ENCODE peak calls at places on chromosomes 7 and 10, in eight cellular contexts. One of them, this sample, is unnamed.

GRCh38 chr7:2034291-2035201 is 198.2 kb downstream of the MAD1L1 start:
- DNase-seq in heart left ventricle: no peak
- DNase-seq in fibroblast of pulmonary artery: no peak
- DNase-seq in AG09319: no peak
- DNase-seq in frontal cortex: no peak
- DNase-seq in stimulated activated CD8-positive, alpha-beta memory T cell treated with anti-CD3 and anti-CD28 coated beads, Interleukin-4, amount 100 ng/mL, for 24 hours: no peak
- DNase-seq in posterior vena cava: peak
- DNase-seq in psoas muscle: peak
- DNase-seq in this sample: no peak

GRCh38 chr10:97333601-97334369 is 744 bp downstream of the FRAT2 start:
- DNase-seq in heart left ventricle: peak
- DNase-seq in fibroblast of pulmonary artery: peak
- DNase-seq in AG09319: no peak
- DNase-seq in frontal cortex: no peak
- DNase-seq in stimulated activated CD8-positive, alpha-beta memory T cell treated with anti-CD3 and anti-CD28 coated beads, Interleukin-4, amount 100 ng/mL, for 24 hours: no peak
- DNase-seq in posterior vena cava: peak
- DNase-seq in psoas muscle: peak
- DNase-seq in this sample: no peak

GRCh38 chr10:7397049-7397448 is 13.8 kb downstream of the SFMBT2 start:
- DNase-seq in heart left ventricle: no peak
- DNase-seq in fibroblast of pulmonary artery: no peak
- DNase-seq in AG09319: no peak
- DNase-seq in frontal cortex: no peak
- DNase-seq in stimulated activated CD8-positive, alpha-beta memory T cell treated with anti-CD3 and anti-CD28 coated beads, Interleukin-4, amount 100 ng/mL, for 24 hours: no peak
- DNase-seq in posterior vena cava: no peak
- DNase-seq in psoas muscle: no peak
- DNase-seq in this sample: no peak

GRCh38 chr7:150373049-150373801 is 4.6 kb downstream of the REPIN1 start:
- DNase-seq in heart left ventricle: no peak
- DNase-seq in fibroblast of pulmonary artery: no peak
- DNase-seq in AG09319: no peak
- DNase-seq in frontal cortex: no peak
- DNase-seq in stimulated activated CD8-positive, alpha-beta memory T cell treated with anti-CD3 and anti-CD28 coated beads, Interleukin-4, amount 100 ng/mL, for 24 hours: no peak
- DNase-seq in posterior vena cava: no peak
- DNase-seq in psoas muscle: peak
- DNase-seq in this sample: no peak

GRCh38 chr10:92298487-92298886 is 7.5 kb downstream of the MARCHF5 start:
- DNase-seq in heart left ventricle: no peak
- DNase-seq in fibroblast of pulmonary artery: no peak
- DNase-seq in AG09319: no peak
- DNase-seq in frontal cortex: no peak
- DNase-seq in stimulated activated CD8-positive, alpha-beta memory T cell treated with anti-CD3 and anti-CD28 coated beads, Interleukin-4, amount 100 ng/mL, for 24 hours: no peak
- DNase-seq in posterior vena cava: no peak
- DNase-seq in psoas muscle: peak
- DNase-seq in this sample: no peak

GRCh38 chr7:38070718-38071117 is 107.3 kb upstream of the STARD3NL start:
- DNase-seq in heart left ventricle: no peak
- DNase-seq in fibroblast of pulmonary artery: peak
- DNase-seq in AG09319: no peak
- DNase-seq in frontal cortex: no peak
- DNase-seq in stimulated activated CD8-positive, alpha-beta memory T cell treated with anti-CD3 and anti-CD28 coated beads, Interleukin-4, amount 100 ng/mL, for 24 hours: no peak
- DNase-seq in posterior vena cava: no peak
- DNase-seq in psoas muscle: no peak
- DNase-seq in this sample: peak

GRCh38 chr10:124019886-124020797 is 73.3 kb downstream of the CHST15 start:
- DNase-seq in heart left ventricle: no peak
- DNase-seq in fibroblast of pulmonary artery: no peak
- DNase-seq in AG09319: no peak
- DNase-seq in frontal cortex: no peak
- DNase-seq in stimulated activated CD8-positive, alpha-beta memory T cell treated with anti-CD3 and anti-CD28 coated beads, Interleukin-4, amount 100 ng/mL, for 24 hours: no peak
- DNase-seq in posterior vena cava: no peak
- DNase-seq in psoas muscle: peak
- DNase-seq in this sample: no peak

GRCh38 chr7:154674191-154674590 is 328.7 kb downstream of the PAXIP1 start:
- DNase-seq in heart left ventricle: no peak
- DNase-seq in fibroblast of pulmonary artery: no peak
- DNase-seq in AG09319: no peak
- DNase-seq in frontal cortex: no peak
- DNase-seq in stimulated activated CD8-positive, alpha-beta memory T cell treated with anti-CD3 and anti-CD28 coated beads, Interleukin-4, amount 100 ng/mL, for 24 hours: no peak
- DNase-seq in posterior vena cava: no peak
- DNase-seq in psoas muscle: no peak
- DNase-seq in this sample: no peak

GRCh38 chr10:86312701-86313270 is 53.8 kb downstream of the GRID1 start:
- DNase-seq in heart left ventricle: no peak
- DNase-seq in fibroblast of pulmonary artery: no peak
- DNase-seq in AG09319: no peak
- DNase-seq in frontal cortex: no peak
- DNase-seq in stimulated activated CD8-positive, alpha-beta memory T cell treated with anti-CD3 and anti-CD28 coated beads, Interleukin-4, amount 100 ng/mL, for 24 hours: no peak
- DNase-seq in posterior vena cava: peak
- DNase-seq in psoas muscle: no peak
- DNase-seq in this sample: no peak

GRCh38 chr7:25720427-25720826 is 431.6 kb upstream of the NFE2L3 start:
- DNase-seq in heart left ventricle: no peak
- DNase-seq in fibroblast of pulmonary artery: no peak
- DNase-seq in AG09319: no peak
- DNase-seq in frontal cortex: no peak
- DNase-seq in stimulated activated CD8-positive, alpha-beta memory T cell treated with anti-CD3 and anti-CD28 coated beads, Interleukin-4, amount 100 ng/mL, for 24 hours: no peak
- DNase-seq in posterior vena cava: no peak
- DNase-seq in psoas muscle: no peak
- DNase-seq in this sample: no peak

GRCh38 chr7:5324961-5325360 is 42.2 kb downstream of the SLC29A4 start:
- DNase-seq in heart left ventricle: no peak
- DNase-seq in fibroblast of pulmonary artery: no peak
- DNase-seq in AG09319: no peak
- DNase-seq in frontal cortex: no peak
- DNase-seq in stimulated activated CD8-positive, alpha-beta memory T cell treated with anti-CD3 and anti-CD28 coated beads, Interleukin-4, amount 100 ng/mL, for 24 hours: no peak
- DNase-seq in posterior vena cava: no peak
- DNase-seq in psoas muscle: no peak
- DNase-seq in this sample: no peak

GRCh38 chr10:72329290-72330058 is 25.2 kb downstream of the DNAJB12 start:
- DNase-seq in heart left ventricle: no peak
- DNase-seq in fibroblast of pulmonary artery: no peak
- DNase-seq in AG09319: no peak
- DNase-seq in frontal cortex: no peak
- DNase-seq in stimulated activated CD8-positive, alpha-beta memory T cell treated with anti-CD3 and anti-CD28 coated beads, Interleukin-4, amount 100 ng/mL, for 24 hours: no peak
- DNase-seq in posterior vena cava: no peak
- DNase-seq in psoas muscle: no peak
- DNase-seq in this sample: no peak

GRCh38 chr7:105787071-105787470 is 89.3 kb downstream of the ATXN7L1 start:
- DNase-seq in heart left ventricle: no peak
- DNase-seq in fibroblast of pulmonary artery: no peak
- DNase-seq in AG09319: no peak
- DNase-seq in frontal cortex: no peak
- DNase-seq in stimulated activated CD8-positive, alpha-beta memory T cell treated with anti-CD3 and anti-CD28 coated beads, Interleukin-4, amount 100 ng/mL, for 24 hours: no peak
- DNase-seq in posterior vena cava: no peak
- DNase-seq in psoas muscle: no peak
- DNase-seq in this sample: no peak

GRCh38 chr10:43209651-43210141 is 57.2 kb downstream of the RASGEF1A start:
- DNase-seq in heart left ventricle: no peak
- DNase-seq in fibroblast of pulmonary artery: no peak
- DNase-seq in AG09319: no peak
- DNase-seq in frontal cortex: no peak
- DNase-seq in stimulated activated CD8-positive, alpha-beta memory T cell treated with anti-CD3 and anti-CD28 coated beads, Interleukin-4, amount 100 ng/mL, for 24 hours: no peak
- DNase-seq in posterior vena cava: peak
- DNase-seq in psoas muscle: peak
- DNase-seq in this sample: no peak

GRCh38 chr7:138491612-138492386 is 31.7 kb downstream of the TRIM24 start:
- DNase-seq in heart left ventricle: no peak
- DNase-seq in fibroblast of pulmonary artery: peak
- DNase-seq in AG09319: no peak
- DNase-seq in frontal cortex: no peak
- DNase-seq in stimulated activated CD8-positive, alpha-beta memory T cell treated with anti-CD3 and anti-CD28 coated beads, Interleukin-4, amount 100 ng/mL, for 24 hours: no peak
- DNase-seq in posterior vena cava: no peak
- DNase-seq in psoas muscle: no peak
- DNase-seq in this sample: no peak

GRCh38 chr10:16809074-16809718 is 8.0 kb downstream of the RSU1 start:
- DNase-seq in heart left ventricle: peak
- DNase-seq in fibroblast of pulmonary artery: peak
- DNase-seq in AG09319: no peak
- DNase-seq in frontal cortex: peak
- DNase-seq in stimulated activated CD8-positive, alpha-beta memory T cell treated with anti-CD3 and anti-CD28 coated beads, Interleukin-4, amount 100 ng/mL, for 24 hours: peak
- DNase-seq in posterior vena cava: no peak
- DNase-seq in psoas muscle: no peak
- DNase-seq in this sample: no peak

GRCh38 chr7:66169616-66170015 is 35.5 kb upstream of the TPST1 start:
- DNase-seq in heart left ventricle: no peak
- DNase-seq in fibroblast of pulmonary artery: no peak
- DNase-seq in AG09319: no peak
- DNase-seq in frontal cortex: no peak
- DNase-seq in stimulated activated CD8-positive, alpha-beta memory T cell treated with anti-CD3 and anti-CD28 coated beads, Interleukin-4, amount 100 ng/mL, for 24 hours: no peak
- DNase-seq in posterior vena cava: no peak
- DNase-seq in psoas muscle: no peak
- DNase-seq in this sample: no peak

GRCh38 chr7:18450021-18450420 is 45.5 kb upstream of the HDAC9 start:
- DNase-seq in heart left ventricle: no peak
- DNase-seq in fibroblast of pulmonary artery: no peak
- DNase-seq in AG09319: no peak
- DNase-seq in frontal cortex: no peak
- DNase-seq in stimulated activated CD8-positive, alpha-beta memory T cell treated with anti-CD3 and anti-CD28 coated beads, Interleukin-4, amount 100 ng/mL, for 24 hours: no peak
- DNase-seq in posterior vena cava: no peak
- DNase-seq in psoas muscle: no peak
- DNase-seq in this sample: no peak

GRCh38 chr10:71253981-71254818 is 41.8 kb downstream of the UNC5B start:
- DNase-seq in heart left ventricle: peak
- DNase-seq in fibroblast of pulmonary artery: no peak
- DNase-seq in AG09319: no peak
- DNase-seq in frontal cortex: no peak
- DNase-seq in stimulated activated CD8-positive, alpha-beta memory T cell treated with anti-CD3 and anti-CD28 coated beads, Interleukin-4, amount 100 ng/mL, for 24 hours: no peak
- DNase-seq in posterior vena cava: no peak
- DNase-seq in psoas muscle: no peak
- DNase-seq in this sample: no peak

GRCh38 chr10:13100349-13101294 is 659 bp downstream of the OPTN start:
- DNase-seq in heart left ventricle: peak
- DNase-seq in fibroblast of pulmonary artery: peak
- DNase-seq in AG09319: no peak
- DNase-seq in frontal cortex: no peak
- DNase-seq in stimulated activated CD8-positive, alpha-beta memory T cell treated with anti-CD3 and anti-CD28 coated beads, Interleukin-4, amount 100 ng/mL, for 24 hours: peak
- DNase-seq in posterior vena cava: peak
- DNase-seq in psoas muscle: peak
- DNase-seq in this sample: peak

GRCh38 chr10:77430530-77430929 is 207.1 kb downstream of the KCNMA1 start:
- DNase-seq in heart left ventricle: no peak
- DNase-seq in fibroblast of pulmonary artery: no peak
- DNase-seq in AG09319: no peak
- DNase-seq in frontal cortex: no peak
- DNase-seq in stimulated activated CD8-positive, alpha-beta memory T cell treated with anti-CD3 and anti-CD28 coated beads, Interleukin-4, amount 100 ng/mL, for 24 hours: no peak
- DNase-seq in posterior vena cava: no peak
- DNase-seq in psoas muscle: no peak
- DNase-seq in this sample: no peak

GRCh38 chr10:23523251-23523650 is 84.4 kb downstream of the OTUD1 start:
- DNase-seq in heart left ventricle: no peak
- DNase-seq in fibroblast of pulmonary artery: no peak
- DNase-seq in AG09319: no peak
- DNase-seq in frontal cortex: no peak
- DNase-seq in stimulated activated CD8-positive, alpha-beta memory T cell treated with anti-CD3 and anti-CD28 coated beads, Interleukin-4, amount 100 ng/mL, for 24 hours: no peak
- DNase-seq in posterior vena cava: no peak
- DNase-seq in psoas muscle: no peak
- DNase-seq in this sample: no peak

GRCh38 chr10:29332761-29333148 is 43.9 kb downstream of the LYZL1 start:
- DNase-seq in heart left ventricle: no peak
- DNase-seq in fibroblast of pulmonary artery: no peak
- DNase-seq in AG09319: no peak
- DNase-seq in frontal cortex: no peak
- DNase-seq in stimulated activated CD8-positive, alpha-beta memory T cell treated with anti-CD3 and anti-CD28 coated beads, Interleukin-4, amount 100 ng/mL, for 24 hours: no peak
- DNase-seq in posterior vena cava: no peak
- DNase-seq in psoas muscle: no peak
- DNase-seq in this sample: no peak

GRCh38 chr10:124459395-124459794 is 2.2 kb upstream of the LHPP start:
- DNase-seq in heart left ventricle: no peak
- DNase-seq in fibroblast of pulmonary artery: no peak
- DNase-seq in AG09319: no peak
- DNase-seq in frontal cortex: no peak
- DNase-seq in stimulated activated CD8-positive, alpha-beta memory T cell treated with anti-CD3 and anti-CD28 coated beads, Interleukin-4, amount 100 ng/mL, for 24 hours: no peak
- DNase-seq in posterior vena cava: peak
- DNase-seq in psoas muscle: no peak
- DNase-seq in this sample: no peak

GRCh38 chr7:28354601-28355062 is 57.7 kb upstream of the CREB5 start:
- DNase-seq in heart left ventricle: no peak
- DNase-seq in fibroblast of pulmonary artery: peak
- DNase-seq in AG09319: peak
- DNase-seq in frontal cortex: no peak
- DNase-seq in stimulated activated CD8-positive, alpha-beta memory T cell treated with anti-CD3 and anti-CD28 coated beads, Interleukin-4, amount 100 ng/mL, for 24 hours: no peak
- DNase-seq in posterior vena cava: no peak
- DNase-seq in psoas muscle: no peak
- DNase-seq in this sample: peak

GRCh38 chr10:59895629-59896116 is 10.7 kb downstream of the CCDC6 start:
- DNase-seq in heart left ventricle: no peak
- DNase-seq in fibroblast of pulmonary artery: no peak
- DNase-seq in AG09319: no peak
- DNase-seq in frontal cortex: no peak
- DNase-seq in stimulated activated CD8-positive, alpha-beta memory T cell treated with anti-CD3 and anti-CD28 coated beads, Interleukin-4, amount 100 ng/mL, for 24 hours: no peak
- DNase-seq in posterior vena cava: no peak
- DNase-seq in psoas muscle: no peak
- DNase-seq in this sample: no peak

GRCh38 chr10:89954787-89955566 is 253.6 kb downstream of the KIF20B start:
- DNase-seq in heart left ventricle: no peak
- DNase-seq in fibroblast of pulmonary artery: peak
- DNase-seq in AG09319: no peak
- DNase-seq in frontal cortex: no peak
- DNase-seq in stimulated activated CD8-positive, alpha-beta memory T cell treated with anti-CD3 and anti-CD28 coated beads, Interleukin-4, amount 100 ng/mL, for 24 hours: no peak
- DNase-seq in posterior vena cava: no peak
- DNase-seq in psoas muscle: no peak
- DNase-seq in this sample: peak

GRCh38 chr10:70784476-70784875 is 701 bp downstream of the TBATA start:
- DNase-seq in heart left ventricle: no peak
- DNase-seq in fibroblast of pulmonary artery: no peak
- DNase-seq in AG09319: no peak
- DNase-seq in frontal cortex: no peak
- DNase-seq in stimulated activated CD8-positive, alpha-beta memory T cell treated with anti-CD3 and anti-CD28 coated beads, Interleukin-4, amount 100 ng/mL, for 24 hours: no peak
- DNase-seq in posterior vena cava: no peak
- DNase-seq in psoas muscle: no peak
- DNase-seq in this sample: peak

GRCh38 chr7:40470111-40470736 is 335.4 kb downstream of the SUGCT start:
- DNase-seq in heart left ventricle: no peak
- DNase-seq in fibroblast of pulmonary artery: no peak
- DNase-seq in AG09319: no peak
- DNase-seq in frontal cortex: no peak
- DNase-seq in stimulated activated CD8-positive, alpha-beta memory T cell treated with anti-CD3 and anti-CD28 coated beads, Interleukin-4, amount 100 ng/mL, for 24 hours: no peak
- DNase-seq in posterior vena cava: no peak
- DNase-seq in psoas muscle: no peak
- DNase-seq in this sample: peak

GRCh38 chr7:20470082-20470481 is 139.4 kb downstream of the ITGB8 start:
- DNase-seq in heart left ventricle: no peak
- DNase-seq in fibroblast of pulmonary artery: no peak
- DNase-seq in AG09319: no peak
- DNase-seq in frontal cortex: no peak
- DNase-seq in stimulated activated CD8-positive, alpha-beta memory T cell treated with anti-CD3 and anti-CD28 coated beads, Interleukin-4, amount 100 ng/mL, for 24 hours: no peak
- DNase-seq in posterior vena cava: no peak
- DNase-seq in psoas muscle: no peak
- DNase-seq in this sample: no peak

GRCh38 chr7:157006205-157006747 is 4.2 kb downstream of the MNX1 start:
- DNase-seq in heart left ventricle: no peak
- DNase-seq in fibroblast of pulmonary artery: no peak
- DNase-seq in AG09319: no peak
- DNase-seq in frontal cortex: no peak
- DNase-seq in stimulated activated CD8-positive, alpha-beta memory T cell treated with anti-CD3 and anti-CD28 coated beads, Interleukin-4, amount 100 ng/mL, for 24 hours: no peak
- DNase-seq in posterior vena cava: no peak
- DNase-seq in psoas muscle: peak
- DNase-seq in this sample: no peak

GRCh38 chr7:128453836-128454804 is 1.6 kb upstream of the HILPDA start:
- DNase-seq in heart left ventricle: peak
- DNase-seq in fibroblast of pulmonary artery: peak
- DNase-seq in AG09319: peak
- DNase-seq in frontal cortex: peak
- DNase-seq in stimulated activated CD8-positive, alpha-beta memory T cell treated with anti-CD3 and anti-CD28 coated beads, Interleukin-4, amount 100 ng/mL, for 24 hours: no peak
- DNase-seq in posterior vena cava: peak
- DNase-seq in psoas muscle: peak
- DNase-seq in this sample: no peak

GRCh38 chr7:117192108-117192507 is 130.8 kb downstream of the WNT2 start:
- DNase-seq in heart left ventricle: no peak
- DNase-seq in fibroblast of pulmonary artery: no peak
- DNase-seq in AG09319: no peak
- DNase-seq in frontal cortex: no peak
- DNase-seq in stimulated activated CD8-positive, alpha-beta memory T cell treated with anti-CD3 and anti-CD28 coated beads, Interleukin-4, amount 100 ng/mL, for 24 hours: no peak
- DNase-seq in posterior vena cava: no peak
- DNase-seq in psoas muscle: no peak
- DNase-seq in this sample: no peak

GRCh38 chr7:190196-190595 is 2.2 kb upstream of the FAM20C start:
- DNase-seq in heart left ventricle: no peak
- DNase-seq in fibroblast of pulmonary artery: no peak
- DNase-seq in AG09319: no peak
- DNase-seq in frontal cortex: no peak
- DNase-seq in stimulated activated CD8-positive, alpha-beta memory T cell treated with anti-CD3 and anti-CD28 coated beads, Interleukin-4, amount 100 ng/mL, for 24 hours: no peak
- DNase-seq in posterior vena cava: no peak
- DNase-seq in psoas muscle: no peak
- DNase-seq in this sample: no peak